ENCODE peak calls at places on chromosome 18, in six cellular contexts. Z is LoVo; D is HFF-Myc; P is lower lobe of right lung; Y is choroid plexus epithelial cell; N is CD8-positive, alpha-beta T cell. U is an unnamed sample.

GRCh38 chr18:24220318-24220688 is 81.4 kb downstream of the CABYR start:
- DNase-seq in Z (no peak), Y (no peak), N (no peak), P (no peak), D (no peak), U (no peak)

GRCh38 chr18:47549141-47549540 is 297.7 kb upstream of the SKOR2 start:
- DNase-seq in Y (no peak), P (no peak), D (no peak), N (no peak), Z (no peak), U (no peak)

GRCh38 chr18:7941533-7941932 is 374.4 kb downstream of the PTPRM start:
- DNase-seq in D (no peak), Z (no peak), N (no peak), Y (no peak), P (peak; percentile 65), U (no peak)

GRCh38 chr18:58355243-58355642 is 273.6 kb downstream of the ALPK2 start:
- DNase-seq in P (no peak), Z (no peak), N (no peak), D (no peak), Y (no peak), U (no peak)

GRCh38 chr18:58105908-58106673 is 62.1 kb downstream of the NEDD4L start:
- DNase-seq in Z (no peak), Y (peak; percentile 15), N (no peak), D (no peak), P (no peak), U (no peak)

GRCh38 chr18:24683965-24684364 is 223.5 kb downstream of the HRH4 start:
- DNase-seq in Y (no peak), D (no peak), Z (no peak), P (no peak), N (no peak), U (no peak)

GRCh38 chr18:54358495-54358793 is 738 bp downstream of the C18orf54 start:
- DNase-seq in D (peak; percentile 3), P (no peak), N (no peak), Z (peak; percentile 7), Y (peak; percentile 29), U (no peak)

GRCh38 chr18:35822431-35822830 is 150.0 kb upstream of the RMP24 start:
- DNase-seq in N (no peak), Y (no peak), Z (no peak), P (no peak), D (no peak), U (no peak)

GRCh38 chr18:36391426-36392145 is 94.1 kb downstream of the FHOD3 start:
- DNase-seq in D (no peak), N (no peak), Y (no peak), P (no peak), Z (no peak), U (no peak)

GRCh38 chr18:34611904-34612303 is 98.2 kb upstream of the DTNA start:
- DNase-seq in D (no peak), P (no peak), N (no peak), Z (no peak), Y (no peak), U (no peak)

GRCh38 chr18:33440384-33441043 is at the start of gene CCDC178:
- DNase-seq in Z (no peak), Y (peak; percentile 9), P (no peak), N (no peak), D (no peak), U (peak; percentile 83)

GRCh38 chr18:7822435-7823425 is 255.6 kb downstream of the PTPRM start:
- DNase-seq in Z (no peak), P (no peak), Y (peak; percentile 77), N (no peak), D (no peak), U (no peak)

GRCh38 chr18:22705328-22705727 is 227.8 kb upstream of the RBBP8 start:
- DNase-seq in P (no peak), Z (no peak), N (no peak), Y (peak; percentile 94), D (no peak), U (no peak)

GRCh38 chr18:11119962-11120361 is 29.4 kb downstream of the PIEZO2 start:
- DNase-seq in P (no peak), N (no peak), Y (peak; percentile 31), Z (peak; percentile 13), D (no peak), U (no peak)

GRCh38 chr18:13871701-13872100 is 43.6 kb downstream of the MC2R start:
- DNase-seq in D (no peak), Y (no peak), P (no peak), N (no peak), Z (no peak), U (no peak)

GRCh38 chr18:49907346-49907929 is 94.1 kb upstream of the ACAA2 start:
- DNase-seq in D (peak; percentile 16), Y (peak; percentile 54), N (no peak), P (no peak), Z (no peak), U (no peak)

GRCh38 chr18:52160652-52161051 is 179.3 kb upstream of the DCC start:
- DNase-seq in Y (peak; percentile 0), P (no peak), Z (peak; percentile 27), N (no peak), D (no peak), U (no peak)

GRCh38 chr18:44396550-44396949 is 284.1 kb upstream of the SETBP1 start:
- DNase-seq in Y (no peak), N (no peak), P (no peak), Z (no peak), D (no peak), U (no peak)

GRCh38 chr18:35610089-35610488 is 28.5 kb downstream of the GALNT1 start:
- DNase-seq in N (no peak), D (no peak), Z (no peak), Y (no peak), P (no peak), U (no peak)

GRCh38 chr18:74689251-74689650 is 91.6 kb downstream of the ZNF407 start:
- DNase-seq in P (no peak), Y (peak; percentile 28), D (peak; percentile 65), N (no peak), Z (no peak), U (no peak)

GRCh38 chr18:45121146-45121545 is 440.5 kb downstream of the SETBP1 start:
- DNase-seq in P (no peak), Z (no peak), D (no peak), N (no peak), Y (no peak), U (no peak)

GRCh38 chr18:26190506-26190905 is 35.7 kb upstream of the TAF4B start:
- DNase-seq in Z (no peak), D (no peak), P (no peak), N (peak; percentile 63), Y (no peak), U (no peak)

GRCh38 chr18:44507729-44508325 is 172.9 kb upstream of the SETBP1 start:
- DNase-seq in P (peak; percentile 56), Z (no peak), D (no peak), N (no peak), Y (peak; percentile 16), U (no peak)

GRCh38 chr18:58076052-58076451 is 32.0 kb downstream of the NEDD4L start:
- DNase-seq in Y (peak; percentile 32), P (no peak), N (no peak), D (no peak), Z (no peak), U (no peak)

GRCh38 chr18:61551586-61551985 is 218.4 kb downstream of the CDH20 start:
- DNase-seq in N (no peak), Y (peak; percentile 94), D (peak; percentile 70), Z (peak; percentile 74), P (no peak), U (no peak)

GRCh38 chr18:24027156-24027555 is 12.6 kb downstream of the TTC39C start:
- DNase-seq in P (no peak), Z (no peak), N (no peak), Y (peak; percentile 90), D (no peak), U (no peak)

GRCh38 chr18:34718610-34719009 is 8.5 kb downstream of the DTNA start:
- DNase-seq in N (no peak), Y (peak; percentile 13), D (no peak), P (no peak), Z (no peak), U (no peak)

GRCh38 chr18:76256897-76257500 is 238.0 kb downstream of the ZNF516 start:
- DNase-seq in P (no peak), Z (no peak), D (peak; percentile 30), N (no peak), Y (peak; percentile 86), U (no peak)

GRCh38 chr18:61595615-61596014 is 262.4 kb downstream of the CDH20 start:
- DNase-seq in Z (no peak), P (no peak), N (no peak), Y (no peak), D (no peak), U (no peak)

GRCh38 chr18:11553098-11553940 is 56.1 kb upstream of the SLC35G4 start:
- DNase-seq in D (peak; percentile 38), N (no peak), P (no peak), Z (peak; percentile 57), Y (peak; percentile 82), U (no peak)

GRCh38 chr18:31447530-31448191 is at the start of gene DSG3:
- DNase-seq in P (no peak), N (no peak), Y (no peak), Z (peak; percentile 85), D (no peak), U (no peak)

GRCh38 chr18:12334280-12335262 is 26.5 kb downstream of the TUBB6 start:
- DNase-seq in Z (no peak), D (no peak), Y (peak; percentile 19), N (no peak), P (no peak), U (no peak)

GRCh38 chr18:74529811-74530583 is 4.3 kb upstream of the CNDP1 start:
- DNase-seq in Y (no peak), P (no peak), Z (no peak), N (no peak), D (no peak), U (no peak)

U was measured in chondrocyte.